ENCODE peak calls at places on chromosomes 7 and 10, in four cellular contexts. One of them, this sample, is unnamed.
A peak's percentile ranks its signal among the peaks of the same experiment; 100 is the strongest.

GRCh38 chr10:130452096-130452495 is 315.9 kb downstream of the GLRX3 start:
- DNase-seq in progenitor cell of endocrine pancreas: no peak
- DNase-seq in activated T-cell treated with anti-CD3 and anti-CD28 coated beads for 48 hours: no peak
- DNase-seq in AG04450: no peak
- DNase-seq in this sample: no peak

GRCh38 chr7:94258856-94259255 is 135.8 kb upstream of the COL1A2 start:
- DNase-seq in progenitor cell of endocrine pancreas: no peak
- DNase-seq in activated T-cell treated with anti-CD3 and anti-CD28 coated beads for 48 hours: no peak
- DNase-seq in AG04450: no peak
- DNase-seq in this sample: no peak

GRCh38 chr7:96178581-96178980 is 143.3 kb downstream of the SLC25A13 start:
- DNase-seq in progenitor cell of endocrine pancreas: no peak
- DNase-seq in activated T-cell treated with anti-CD3 and anti-CD28 coated beads for 48 hours: no peak
- DNase-seq in AG04450: no peak
- DNase-seq in this sample: no peak

GRCh38 chr10:79324032-79324695 is 23.1 kb upstream of the PPIF start:
- DNase-seq in progenitor cell of endocrine pancreas: no peak
- DNase-seq in activated T-cell treated with anti-CD3 and anti-CD28 coated beads for 48 hours: no peak
- DNase-seq in AG04450: no peak
- DNase-seq in this sample: no peak

GRCh38 chr7:142057101-142057500 is 54.4 kb upstream of the MGAM2 start:
- DNase-seq in progenitor cell of endocrine pancreas: no peak
- DNase-seq in activated T-cell treated with anti-CD3 and anti-CD28 coated beads for 48 hours: no peak
- DNase-seq in AG04450: no peak
- DNase-seq in this sample: no peak

GRCh38 chr7:150362989-150363769 is 5.4 kb upstream of the REPIN1 start:
- DNase-seq in progenitor cell of endocrine pancreas: no peak
- DNase-seq in activated T-cell treated with anti-CD3 and anti-CD28 coated beads for 48 hours: no peak
- DNase-seq in AG04450: no peak
- DNase-seq in this sample: no peak

GRCh38 chr10:43055217-43055616 is 21.7 kb upstream of the RET start:
- DNase-seq in progenitor cell of endocrine pancreas: no peak
- DNase-seq in activated T-cell treated with anti-CD3 and anti-CD28 coated beads for 48 hours: no peak
- DNase-seq in AG04450: no peak
- DNase-seq in this sample: no peak

GRCh38 chr7:120662291-120662690 is 195.7 kb downstream of the TSPAN12 start:
- DNase-seq in progenitor cell of endocrine pancreas: no peak
- DNase-seq in activated T-cell treated with anti-CD3 and anti-CD28 coated beads for 48 hours: no peak
- DNase-seq in AG04450: no peak
- DNase-seq in this sample: no peak

GRCh38 chr10:30751678-30752331 is 122.3 kb upstream of the LYZL2 start:
- DNase-seq in progenitor cell of endocrine pancreas: peak; percentile 54
- DNase-seq in activated T-cell treated with anti-CD3 and anti-CD28 coated beads for 48 hours: peak; percentile 64
- DNase-seq in AG04450: peak; percentile 15
- DNase-seq in this sample: peak; percentile 62

GRCh38 chr10:75651452-75651851 is 220.0 kb downstream of the LRMDA start:
- DNase-seq in progenitor cell of endocrine pancreas: no peak
- DNase-seq in activated T-cell treated with anti-CD3 and anti-CD28 coated beads for 48 hours: no peak
- DNase-seq in AG04450: no peak
- DNase-seq in this sample: no peak

GRCh38 chr10:108167766-108168165 is 1003.3 kb upstream of the SORCS1 start:
- DNase-seq in progenitor cell of endocrine pancreas: no peak
- DNase-seq in activated T-cell treated with anti-CD3 and anti-CD28 coated beads for 48 hours: no peak
- DNase-seq in AG04450: no peak
- DNase-seq in this sample: no peak

GRCh38 chr10:5589963-5590511 is 65.3 kb downstream of the CALML3 start:
- DNase-seq in progenitor cell of endocrine pancreas: no peak
- DNase-seq in activated T-cell treated with anti-CD3 and anti-CD28 coated beads for 48 hours: no peak
- DNase-seq in AG04450: no peak
- DNase-seq in this sample: no peak